ENCODE peak calls at places on chromosomes 4 and X, in seven cellular contexts. U, C, M, T, H, W and G are unnamed samples.

GRCh38 chrX:119399772-119400101 is 601 bp downstream of the SLC25A43 start:
- DNase-seq in U (no peak), H (no peak), M (no peak), T (no peak), C (no peak), W (no peak), G (no peak)

GRCh38 chr4:181330654-181331595 is 912.3 kb upstream of the TENM3 start:
- DNase-seq in W (no peak), U (no peak), H (no peak), M (no peak), T (no peak), C (no peak), G (no peak)

GRCh38 chrX:87299563-87300160 is 217.9 kb upstream of the KLHL4 start:
- DNase-seq in H (no peak), W (peak), U (no peak), M (no peak), T (no peak), C (no peak), G (no peak)

GRCh38 chr4:133152801-133153526 is 3.9 kb downstream of the PCDH10 start:
- DNase-seq in M (no peak), W (no peak), T (no peak), C (no peak), U (no peak), H (no peak), G (no peak)

GRCh38 chrX:70001708-70002341 is 47.9 kb downstream of the AWAT2 start:
- DNase-seq in M (no peak), U (no peak), W (no peak), T (no peak), C (no peak), H (no peak), G (no peak)

GRCh38 chrX:34900691-34901090 is 41.9 kb upstream of the FAM47B start:
- DNase-seq in W (peak), C (no peak), M (no peak), U (no peak), T (no peak), H (no peak), G (no peak)

GRCh38 chrX:2550288-2551020 is 49.7 kb upstream of the DHRSX start:
- DNase-seq in C (peak), U (no peak), M (no peak), W (no peak), T (no peak), H (no peak), G (no peak)

GRCh38 chr4:85515701-85516100 is 40.8 kb downstream of the ARHGAP24 start:
- DNase-seq in U (no peak), H (no peak), T (no peak), C (no peak), W (no peak), M (no peak), G (no peak)

GRCh38 chr4:38514465-38515146 is 149.4 kb upstream of the KLF3 start:
- DNase-seq in M (no peak), W (no peak), C (no peak), U (no peak), T (no peak), H (no peak), G (no peak)

GRCh38 chr4:24282446-24282845 is 301.9 kb downstream of the DHX15 start:
- DNase-seq in C (no peak), U (no peak), W (no peak), H (no peak), T (no peak), M (no peak), G (no peak)

GRCh38 chr4:179027569-179027968 is 1585.3 kb upstream of the AGA start:
- DNase-seq in H (no peak), W (no peak), T (no peak), C (no peak), U (no peak), M (no peak), G (no peak)

GRCh38 chr4:104815593-104816156 is 321.0 kb upstream of the CXXC4 start:
- DNase-seq in H (no peak), W (no peak), U (no peak), T (no peak), M (no peak), C (no peak), G (no peak)